ENCODE peak calls at places on chromosomes 11 and 22, in five cellular contexts. R is fibroblast of the aortic adventitia, J is lower leg skin, W is GM12864, I is DND-41. B is an unnamed sample.

GRCh38 chr11:131064373-131064991 is 148.2 kb upstream of the SNX19 start:
- DNase-seq in R (peak), J (no peak), W (peak), I (peak), B (no peak)

GRCh38 chr11:102047305-102047924 is at the start of gene CFAP300:
- DNase-seq in R (peak), J (peak), W (no peak), I (no peak), B (peak)

GRCh38 chr11:76196849-76197248 is 9.5 kb downstream of the WNT11 start:
- DNase-seq in R (no peak), J (no peak), W (no peak), I (no peak), B (no peak)

GRCh38 chr11:126968915-126969314 is 31.7 kb downstream of the KIRREL3 start:
- DNase-seq in R (no peak), J (no peak), W (no peak), I (no peak), B (no peak)

GRCh38 chr11:112628676-112629075 is 332.5 kb upstream of the NCAM1 start:
- DNase-seq in R (no peak), J (no peak), W (no peak), I (no peak), B (no peak)

GRCh38 chr22:23533328-23533762 is 46.7 kb downstream of the IGLL1 start:
- DNase-seq in R (no peak), J (no peak), W (no peak), I (peak), B (no peak)

GRCh38 chr11:1072116-1072820 is 2.4 kb upstream of the MUC2 start:
- DNase-seq in R (peak), J (no peak), W (no peak), I (no peak), B (no peak)

GRCh38 chr11:48051217-48051848 is 71.0 kb downstream of the PTPRJ start:
- DNase-seq in R (no peak), J (no peak), W (no peak), I (no peak), B (no peak)

GRCh38 chr11:34458566-34458965 is 19.8 kb downstream of the CAT start:
- DNase-seq in R (peak), J (no peak), W (no peak), I (no peak), B (no peak)

GRCh38 chr11:107998761-107999160 is 9.9 kb upstream of the CUL5 start:
- DNase-seq in R (peak), J (no peak), W (no peak), I (no peak), B (no peak)

GRCh38 chr11:121540627-121541026 is 87.9 kb upstream of the SORL1-AS1 start:
- DNase-seq in R (no peak), J (no peak), W (no peak), I (no peak), B (no peak)

GRCh38 chr22:43561421-43562178 is 149.8 kb downstream of the MPPED1 start:
- DNase-seq in R (no peak), J (no peak), W (no peak), I (no peak), B (no peak)

GRCh38 chr11:6320411-6321207 is at the start of gene CAVIN3:
- DNase-seq in R (peak), J (peak), W (peak), I (no peak), B (peak)

GRCh38 chr11:86688398-86689179 is 16.2 kb upstream of the ME3 start:
- DNase-seq in R (peak), J (no peak), W (peak), I (no peak), B (no peak)

GRCh38 chr11:80849253-80849652 is 1408.4 kb upstream of the TENM4 start:
- DNase-seq in R (no peak), J (no peak), W (no peak), I (no peak), B (no peak)

GRCh38 chr11:46119352-46120216 is 1.7 kb downstream of the PHF21A start:
- DNase-seq in R (peak), J (peak), W (peak), I (peak), B (peak)

GRCh38 chr22:19756288-19757128 is 4.1 kb upstream of the TBX1 start:
- DNase-seq in R (no peak), J (peak), W (no peak), I (no peak), B (peak)

GRCh38 chr11:119126675-119127268 is 5.4 kb downstream of the HINFP start:
- DNase-seq in R (no peak), J (no peak), W (no peak), I (no peak), B (no peak)

GRCh38 chr11:40759341-40759740 is 700.1 kb downstream of the LRRC4C start:
- DNase-seq in R (no peak), J (no peak), W (no peak), I (no peak), B (no peak)

GRCh38 chr11:132464939-132465338 is 1067.4 kb downstream of the OPCML start:
- DNase-seq in R (no peak), J (no peak), W (no peak), I (no peak), B (no peak)

GRCh38 chr11:7609015-7609414 is 64.3 kb downstream of the CYB5R2 start:
- DNase-seq in R (peak), J (no peak), W (no peak), I (no peak), B (no peak)

GRCh38 chr11:563812-564578 is 3.2 kb downstream of the RASSF7 start:
- DNase-seq in R (no peak), J (no peak), W (no peak), I (no peak), B (no peak)

GRCh38 chr22:29391546-29391945 is 3.2 kb upstream of the AP1B1 start:
- DNase-seq in R (no peak), J (no peak), W (no peak), I (no peak), B (no peak)

GRCh38 chr11:74297484-74297883 is 14.0 kb downstream of the P4HA3 start:
- DNase-seq in R (no peak), J (no peak), W (no peak), I (no peak), B (no peak)

GRCh38 chr11:134566311-134566710 is 154.3 kb upstream of the B3GAT1 start:
- DNase-seq in R (no peak), J (peak), W (no peak), I (no peak), B (no peak)

GRCh38 chr11:63720611-63721010 is 39.3 kb downstream of the RTN3 start:
- DNase-seq in R (no peak), J (no peak), W (no peak), I (no peak), B (no peak)

GRCh38 chr22:33909075-33909458 is 11.2 kb downstream of the LARGE1 start:
- DNase-seq in R (peak), J (no peak), W (no peak), I (no peak), B (no peak)

GRCh38 chr11:86174101-86175046 is 70.2 kb upstream of the EED start:
- DNase-seq in R (peak), J (peak), W (no peak), I (no peak), B (no peak)

GRCh38 chr11:72720806-72721205 is 31.4 kb downstream of the ARAP1 start:
- DNase-seq in R (no peak), J (no peak), W (no peak), I (no peak), B (no peak)
- H3K4me3 ChIP-seq in R (peak), J (peak), W (peak), I (peak), B (peak)

GRCh38 chr11:11845551-11845950 is 3.8 kb downstream of the USP47 start:
- DNase-seq in R (peak), J (no peak), W (no peak), I (no peak), B (no peak)
- H3K4me3 ChIP-seq in R (no peak), J (no peak), W (no peak), I (no peak), B (no peak)

DNA sequence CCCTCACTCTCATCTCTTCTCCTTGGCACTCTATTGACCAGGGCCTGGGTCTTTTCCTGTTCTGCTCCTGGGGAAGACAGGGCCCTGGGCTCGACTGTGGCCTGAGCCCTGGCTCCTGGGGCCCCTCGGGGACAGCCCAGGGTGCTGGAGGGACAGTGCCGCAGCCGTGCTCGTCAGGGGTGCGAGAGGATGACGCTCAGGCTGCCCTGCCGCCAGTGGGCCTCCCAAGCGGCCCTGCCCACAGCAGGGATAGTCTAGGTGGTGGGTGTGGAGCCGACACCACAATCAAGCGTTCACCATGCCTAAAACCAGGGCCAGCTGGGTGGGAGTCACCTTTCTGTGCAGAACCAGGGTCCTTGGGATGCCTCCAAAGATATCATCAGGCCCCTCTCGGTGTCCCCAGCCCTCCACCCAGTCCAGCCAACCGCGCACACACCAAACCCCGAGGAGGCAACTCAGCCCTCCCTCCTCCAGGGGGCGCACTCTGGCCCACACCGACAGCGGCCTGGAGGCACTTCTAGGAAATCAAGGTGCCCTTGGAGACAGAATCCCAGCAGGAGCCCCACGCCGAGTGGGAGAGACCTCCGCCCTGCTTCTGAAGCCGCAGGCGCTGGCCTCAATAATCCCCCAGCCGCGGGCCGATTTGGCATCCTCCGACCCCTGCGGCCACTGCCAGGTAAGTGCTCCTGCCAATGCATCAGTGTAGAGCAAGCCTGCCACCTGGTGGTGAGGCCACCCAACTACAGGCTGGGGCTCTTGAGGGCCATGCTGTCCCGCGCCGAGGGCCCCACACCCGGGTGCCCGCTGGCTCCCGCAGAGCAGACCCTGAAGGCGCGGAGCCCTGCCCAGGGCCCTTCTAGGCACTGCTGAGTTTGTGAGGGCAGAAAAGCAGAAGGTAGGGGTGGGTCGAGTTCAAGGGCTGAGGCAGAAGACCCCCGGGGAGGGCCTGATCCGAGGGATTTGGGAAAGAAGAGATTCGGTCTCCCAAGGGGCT is 496.4 kb downstream of the BUD13 start:
- DNase-seq in R (peak), J (no peak), W (peak), I (peak), B (peak)
- H3K4me3 ChIP-seq in R (no peak), J (no peak), W (peak), I (no peak), B (no peak)

GRCh38 chr11:62572431-62572830 is 1.3 kb downstream of the EEF1G start:
- DNase-seq in R (no peak), J (no peak), W (no peak), I (no peak), B (no peak)
- H3K4me3 ChIP-seq in R (peak), J (no peak), W (peak), I (peak), B (peak)

GRCh38 chr11:59192446-59193020 is 20.2 kb downstream of the MPEG1 start:
- DNase-seq in R (no peak), J (no peak), W (no peak), I (no peak), B (no peak)
- H3K4me3 ChIP-seq in R (no peak), J (no peak), W (no peak), I (no peak), B (no peak)

DNA sequence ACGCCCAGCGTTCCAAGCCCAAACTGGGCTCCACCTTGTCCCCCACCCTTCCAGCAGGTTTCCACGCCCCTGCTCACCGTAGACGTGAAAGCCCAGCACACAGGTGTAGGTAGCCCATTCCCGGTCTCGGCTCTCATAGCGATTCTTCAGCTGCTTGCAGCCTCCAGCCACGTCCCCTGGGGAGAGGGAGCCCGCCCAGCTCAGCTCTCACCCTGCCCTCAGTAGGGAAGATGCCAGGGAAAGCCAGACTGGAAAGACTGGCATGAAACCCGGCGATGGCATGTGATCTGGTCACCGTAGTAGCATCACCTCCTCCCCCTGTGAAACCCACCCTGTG is 1.4 kb upstream of the MTA2 start:
- DNase-seq in R (peak), J (no peak), W (no peak), I (no peak), B (no peak)
- H3K4me3 ChIP-seq in R (peak), J (peak), W (no peak), I (no peak), B (no peak)

GRCh38 chr22:46591890-46592289 is 28.3 kb upstream of the GRAMD4 start:
- DNase-seq in R (no peak), J (no peak), W (no peak), I (peak), B (no peak)

GRCh38 chr22:46594947-46595298 is 25.3 kb upstream of the GRAMD4 start:
- DNase-seq in R (no peak), J (no peak), W (no peak), I (no peak), B (no peak)

GRCh38 chr22:46593996-46594946 is 25.9 kb upstream of the GRAMD4 start:
- DNase-seq in R (no peak), J (no peak), W (no peak), I (no peak), B (no peak)

GRCh38 chr22:46592390-46592872 is 27.8 kb upstream of the GRAMD4 start:
- DNase-seq in R (peak), J (no peak), W (peak), I (peak), B (no peak)

GRCh38 chr22:46593211-46593676 is 26.9 kb upstream of the GRAMD4 start:
- DNase-seq in R (no peak), J (peak), W (no peak), I (peak), B (no peak)
- H3K4me3 ChIP-seq in R (no peak), J (no peak), W (peak), I (peak), B (no peak)